ENCODE peak calls at places on chromosomes 3 and 15, in six cellular contexts. L is NCI-H2171; B is neural crest cell; A is transverse colon; Z is naive thymus-derived CD8-positive, alpha-beta T cell; O is stimulated activated CD4-positive, alpha-beta T cell treated with anti-CD3 and anti-CD28 coated beads, Interleukin-4, amount 100 ng/mL, for 48 hours. Q is an unnamed sample.

GRCh38 chr3:65992106-65992505 is 46.6 kb downstream of the MAGI1 start:
- DNase-seq in O (no peak), L (no peak), B (no peak), A (no peak), Z (no peak), Q (no peak)

GRCh38 chr3:151283907-151284461 is 5.6 kb upstream of the P2RY14 start:
- DNase-seq in A (no peak), L (no peak), B (no peak), O (no peak), Z (no peak), Q (no peak)

GRCh38 chr3:122975924-122976293 is 51.7 kb downstream of the SEMA5B start:
- DNase-seq in Z (no peak), A (no peak), B (no peak), L (no peak), O (no peak), Q (no peak)

GRCh38 chr15:85010114-85010471 is 28.4 kb downstream of the PDE8A start:
- DNase-seq in A (no peak), O (no peak), L (no peak), B (no peak), Z (no peak), Q (no peak)

GRCh38 chr3:79517766-79518413 is 249.9 kb downstream of the ROBO1 start:
- DNase-seq in A (no peak), B (no peak), L (no peak), Z (no peak), O (no peak), Q (peak)

GRCh38 chr15:39621210-39621609 is 40.3 kb downstream of the THBS1 start:
- DNase-seq in L (peak), Z (no peak), A (no peak), B (no peak), O (no peak), Q (peak)

GRCh38 chr3:162897286-162897685 is 1400.7 kb downstream of the OTOL1 start:
- DNase-seq in O (no peak), Z (no peak), B (no peak), A (no peak), L (no peak), Q (no peak)

GRCh38 chr15:90596943-90597342 is 67.2 kb downstream of the CRTC3 start:
- DNase-seq in Z (no peak), L (no peak), O (no peak), A (no peak), B (no peak), Q (no peak)

GRCh38 chr3:191768421-191768820 is 307.5 kb downstream of the PYDC2 start:
- DNase-seq in L (no peak), O (no peak), Z (no peak), B (no peak), A (no peak), Q (no peak)

GRCh38 chr3:94092080-94092479 is 29.2 kb downstream of the NSUN3 start:
- DNase-seq in B (no peak), O (no peak), A (no peak), Z (no peak), L (no peak), Q (no peak)

GRCh38 chr3:62109534-62109933 is 263.8 kb downstream of the FEZF2 start:
- DNase-seq in O (no peak), B (no peak), A (no peak), Z (no peak), L (no peak), Q (no peak)

GRCh38 chr3:193029800-193030199 is 112.1 kb upstream of the MB21D2 start:
- DNase-seq in B (no peak), A (no peak), O (no peak), L (no peak), Z (no peak), Q (no peak)

GRCh38 chr3:172355836-172356235 is 92.4 kb downstream of the GHSR start:
- DNase-seq in O (no peak), A (peak), Z (no peak), B (no peak), L (no peak), Q (no peak)

GRCh38 chr3:27278391-27279055 is 90.7 kb downstream of the NEK10 start:
- DNase-seq in L (no peak), A (no peak), B (no peak), Z (no peak), O (no peak), Q (no peak)

GRCh38 chr3:146830231-146830630 is 225.1 kb upstream of the PLSCR5 start:
- DNase-seq in O (no peak), A (no peak), Z (no peak), L (no peak), B (no peak), Q (no peak)

GRCh38 chr15:26235864-26236263 is 372.7 kb upstream of the ATP10A start:
- DNase-seq in L (no peak), O (no peak), B (no peak), A (no peak), Z (no peak), Q (no peak)

GRCh38 chr15:78679089-78679511 is 38.1 kb upstream of the CHRNB4 start:
- DNase-seq in L (no peak), Z (no peak), O (no peak), A (no peak), B (no peak), Q (peak)

GRCh38 chr15:95760508-95760907 is 570.0 kb upstream of the NR2F2 start:
- DNase-seq in L (no peak), Z (no peak), O (no peak), A (no peak), B (peak), Q (no peak)

GRCh38 chr15:40428183-40428582 is 12.6 kb upstream of the BAHD1 start:
- DNase-seq in A (no peak), Z (no peak), O (no peak), L (no peak), B (no peak), Q (no peak)

GRCh38 chr15:79065361-79065743 is 25.2 kb downstream of the RASGRF1 start:
- DNase-seq in A (no peak), O (no peak), L (no peak), Z (no peak), B (no peak), Q (no peak)

Q was measured in NCI-H446.